ENCODE peak calls at places on chromosomes 16 and 17, in four cellular contexts. Q is psoas muscle, P is pulmonary artery endothelial cell, G is EL. K is an unnamed sample.
A peak's percentile ranks its signal among the peaks of the same experiment; 100 is the strongest.

GRCh38 chr16:66135376-66135775 is 231.1 kb upstream of the CDH5 start:
- DNase-seq in Q (peak; percentile 75), G (no peak), P (no peak), K (peak; percentile 61)

GRCh38 chr17:6927290-6927844 is 68.5 kb upstream of the ALOX12 start:
- DNase-seq in Q (no peak), G (peak; percentile 55), P (no peak), K (no peak)

GRCh38 chr17:12631076-12631475 is 34.6 kb upstream of the MYOCD start:
- DNase-seq in G (no peak), Q (no peak), P (no peak), K (no peak)

GRCh38 chr17:45223541-45224528 is 2.1 kb downstream of the FMNL1 start:
- DNase-seq in G (no peak), Q (no peak), P (no peak), K (no peak)

GRCh38 chr16:12677472-12677871 is 126.2 kb downstream of the CPPED1 start:
- DNase-seq in Q (no peak), P (no peak), G (no peak), K (no peak)

GRCh38 chr17:74532115-74532514 is 840 bp upstream of the CD300LB start:
- DNase-seq in Q (no peak), G (no peak), P (no peak), K (peak; percentile 51)

GRCh38 chr17:48492401-48493298 is 38.2 kb downstream of the HOXB1 start:
- DNase-seq in P (no peak), Q (peak; percentile 90), G (peak; percentile 56), K (peak; percentile 78)

GRCh38 chr17:78315355-78316114 is 44.3 kb downstream of the SOCS3 start:
- DNase-seq in G (peak; percentile 96), Q (peak; percentile 88), P (no peak), K (peak; percentile 88)

GRCh38 chr16:69494993-69495392 is 70.6 kb downstream of the CYB5B start:
- DNase-seq in Q (no peak), P (no peak), G (peak; percentile 30), K (no peak)

GRCh38 chr16:67391424-67392300 is 1.6 kb downstream of the TPPP3 start:
- DNase-seq in G (no peak), P (no peak), Q (peak; percentile 68), K (no peak)

GRCh38 chr17:78723001-78723796 is 58.9 kb downstream of the CYTH1 start:
- DNase-seq in P (no peak), G (no peak), Q (peak; percentile 68), K (no peak)

GRCh38 chr17:72988451-72988850 is 104.0 kb downstream of the SLC39A11 start:
- DNase-seq in P (no peak), G (no peak), Q (no peak), K (no peak)

GRCh38 chr17:40597168-40598020 is 32.1 kb upstream of the CCR7 start:
- DNase-seq in P (no peak), G (no peak), Q (no peak), K (no peak)

GRCh38 chr17:82913304-82914043 is 73.7 kb upstream of the ZNF750 start:
- DNase-seq in Q (peak; percentile 74), P (no peak), G (no peak), K (no peak)

GRCh38 chr17:79970576-79971068 is 65.0 kb downstream of the TBC1D16 start:
- DNase-seq in P (no peak), G (peak; percentile 19), Q (no peak), K (no peak)

GRCh38 chr17:65366102-65366844 is 195.2 kb downstream of the AXIN2 start:
- DNase-seq in P (no peak), G (no peak), Q (no peak), K (no peak)

GRCh38 chr17:45319239-45319703 is 2.5 kb upstream of the MAP3K14 start:
- DNase-seq in Q (no peak), G (peak; percentile 73), P (no peak), K (no peak)

GRCh38 chr16:28538733-28539596 is at the start of gene NUPR1:
- DNase-seq in Q (peak; percentile 97), G (peak; percentile 95), P (no peak), K (peak; percentile 97)

GRCh38 chr17:46194393-46195216 is 1.4 kb upstream of the KANSL1 start:
- DNase-seq in P (no peak), Q (no peak), G (peak; percentile 73), K (no peak)

GRCh38 chr17:78789663-78790181 is 7.6 kb upstream of the CYTH1 start:
- DNase-seq in Q (peak; percentile 85), P (no peak), G (peak; percentile 59), K (no peak)

GRCh38 chr16:86584071-86584685 is 5.8 kb downstream of the FOXL1 start:
- DNase-seq in P (no peak), Q (no peak), G (peak; percentile 41), K (no peak)

GRCh38 chr16:27819356-27819755 is 244.2 kb downstream of the GSG1L start:
- DNase-seq in P (no peak), Q (no peak), G (no peak), K (no peak)

GRCh38 chr17:68531252-68531651 is 19.0 kb downstream of the PRKAR1A start:
- DNase-seq in Q (no peak), G (no peak), P (no peak), K (no peak)

GRCh38 chr16:18803569-18804462 is 2.5 kb upstream of the ARL6IP1 start:
- DNase-seq in P (peak; percentile 64), Q (no peak), G (no peak), K (no peak)

GRCh38 chr17:75645889-75646625 is 12.8 kb downstream of the SMIM5 start:
- DNase-seq in P (peak; percentile 46), G (no peak), Q (no peak), K (peak; percentile 90)

GRCh38 chr17:61464121-61464905 is 12.1 kb downstream of the TBX4 start:
- DNase-seq in G (no peak), P (no peak), Q (no peak), K (no peak)

GRCh38 chr16:3187798-3188674 is at the start of gene OR1F1:
- DNase-seq in G (peak; percentile 78), P (no peak), Q (no peak), K (no peak)